ENCODE peak calls at places on chromosomes 2 and 18, in four cellular contexts. T is HT1080, A is Right ventricle myocardium superior, N is right lobe of liver. J is an unnamed sample.

GRCh38 chr2:99278793-99279291 is 22.2 kb downstream of the LYG1 start:
- DNase-seq in T (peak), N (no peak), A (no peak), J (no peak)

GRCh38 chr2:177799531-177799930 is 273.0 kb downstream of the PDE11A start:
- DNase-seq in N (no peak), T (peak), A (no peak), J (no peak)

GRCh38 chr18:21820035-21820810 is 79.6 kb downstream of the MIB1 start:
- DNase-seq in A (no peak), T (no peak), N (no peak), J (no peak)

GRCh38 chr2:37350034-37350433 is 5.6 kb downstream of the QPCT start:
- DNase-seq in N (no peak), A (peak), T (no peak), J (no peak)

GRCh38 chr18:69958422-69958821 is 10.7 kb upstream of the CD226 start:
- DNase-seq in N (no peak), A (no peak), T (no peak), J (no peak)

GRCh38 chr2:166234112-166234846 is 106.5 kb upstream of the SCN1A start:
- DNase-seq in A (no peak), T (peak), N (no peak), J (no peak)

GRCh38 chr2:154908312-154908711 is 209.8 kb downstream of the KCNJ3 start:
- DNase-seq in A (no peak), N (no peak), T (no peak), J (no peak)

GRCh38 chr2:68263632-68264031 is 11.3 kb upstream of the PPP3R1 start:
- DNase-seq in N (no peak), A (no peak), T (no peak), J (no peak)

GRCh38 chr18:28189400-28190239 is 12.7 kb upstream of the CDH2 start:
- DNase-seq in T (peak), N (peak), A (no peak), J (peak)

GRCh38 chr2:158644139-158644538 is 151.0 kb upstream of the DAPL1 start:
- DNase-seq in N (no peak), A (no peak), T (peak), J (no peak)

GRCh38 chr2:41981417-41981816 is 66.4 kb upstream of the PKDCC start:
- DNase-seq in A (no peak), N (no peak), T (no peak), J (no peak)

GRCh38 chr2:147223553-147223952 is 621.3 kb upstream of the ACVR2A start:
- DNase-seq in T (no peak), N (no peak), A (no peak), J (no peak)

GRCh38 chr2:215931256-215931903 is 82.0 kb downstream of the MREG start:
- DNase-seq in T (peak), N (peak), A (peak), J (peak)

GRCh38 chr2:43745457-43745856 is 28.4 kb upstream of the DYNC2LI1 start:
- DNase-seq in A (no peak), T (no peak), N (no peak), J (no peak)

GRCh38 chr2:214865400-214865799 is 55.9 kb upstream of the BARD1 start:
- DNase-seq in T (peak), N (no peak), A (no peak), J (no peak)

GRCh38 chr18:34222025-34222395 is 2.7 kb downstream of the NOL4 start:
- DNase-seq in T (no peak), A (peak), N (no peak), J (no peak)

GRCh38 chr18:79401494-79402208 is 5.9 kb downstream of the NFATC1 start:
- DNase-seq in T (no peak), A (peak), N (no peak), J (no peak)

GRCh38 chr2:86396304-86396785 is 44.8 kb upstream of the KDM3A start:
- DNase-seq in A (no peak), T (peak), N (peak), J (no peak)

GRCh38 chr2:88874063-88874657 is 182.7 kb downstream of the RPIA start:
- DNase-seq in A (no peak), T (peak), N (no peak), J (no peak)

GRCh38 chr18:27970321-27970720 is 206.6 kb downstream of the CDH2 start:
- DNase-seq in A (no peak), T (no peak), N (no peak), J (no peak)

GRCh38 chr2:111157798-111158197 is 37.1 kb downstream of the BCL2L11 start:
- DNase-seq in T (no peak), A (no peak), N (no peak), J (peak)

GRCh38 chr2:95051636-95052035 is 26.1 kb downstream of the MAL start:
- DNase-seq in N (no peak), T (no peak), A (no peak), J (no peak)

GRCh38 chr2:239232195-239232578 is 168.6 kb downstream of the HDAC4 start:
- DNase-seq in A (no peak), T (no peak), N (no peak), J (no peak)

GRCh38 chr2:151730242-151730975 is 3.9 kb downstream of the NEB start:
- DNase-seq in A (no peak), T (peak), N (no peak), J (no peak)

GRCh38 chr2:203675086-203675485 is 31.4 kb upstream of the CD28 start:
- DNase-seq in T (peak), A (no peak), N (no peak), J (no peak)

GRCh38 chr2:173652311-173652710 is 297.6 kb downstream of the CDCA7 start:
- DNase-seq in T (peak), A (no peak), N (no peak), J (no peak)

GRCh38 chr18:35267161-35267651 is 22.8 kb downstream of the ZSCAN30 start:
- DNase-seq in T (no peak), N (peak), A (peak), J (no peak)